ENCODE peak calls at places on chromosome 19, in four cellular contexts. Z is hepatocyte, F is endothelial cell of umbilical vein, B is fibroblast of lung. N is an unnamed sample.

GRCh38 chr19:44718441-44719261 is 19.7 kb downstream of the CEACAM16 start:
- DNase-seq in F (peak), B (peak), Z (peak), N (no peak)

GRCh38 chr19:32843716-32844245 is 25.8 kb downstream of the SLC7A9 start:
- DNase-seq in B (no peak), F (no peak), Z (no peak), N (no peak)

GRCh38 chr19:29121684-29122083 is 91.3 kb downstream of the UQCRFS1 start:
- DNase-seq in B (no peak), F (no peak), Z (peak), N (no peak)

GRCh38 chr19:32599258-32599657 is 18.3 kb downstream of the PDCD5 start:
- DNase-seq in Z (no peak), B (no peak), F (no peak), N (no peak)

GRCh38 chr19:40507892-40508291 is 41.1 kb downstream of the SPTBN4 start:
- DNase-seq in F (no peak), Z (no peak), B (no peak), N (no peak)

GRCh38 chr19:58572818-58573657 is at the start of gene MZF1:
- DNase-seq in Z (peak), B (peak), F (peak), N (peak)

GRCh38 chr19:34241513-34242337 is 12.6 kb upstream of the GARRE1 start:
- DNase-seq in Z (peak), B (no peak), F (no peak), N (no peak)

GRCh38 chr19:46903458-46903857 is 42.7 kb downstream of the ARHGAP35 start:
- DNase-seq in B (no peak), F (peak), Z (no peak), N (no peak)

GRCh38 chr19:9789066-9789465 is 20.5 kb upstream of the ZNF846 start:
- DNase-seq in Z (peak), B (no peak), F (no peak), N (no peak)

GRCh38 chr19:41373993-41374392 is 2.3 kb upstream of the TMEM91 start:
- DNase-seq in Z (peak), B (peak), F (peak), N (no peak)

GRCh38 chr19:43471091-43471490 is 5.7 kb upstream of the LYPD3 start:
- DNase-seq in B (no peak), Z (no peak), F (no peak), N (no peak)

GRCh38 chr19:34088292-34088691 is 84.0 kb upstream of the LSM14A start:
- DNase-seq in Z (no peak), F (no peak), B (no peak), N (no peak)

GRCh38 chr19:18109731-18110671 is 12.4 kb downstream of the MAST3 start:
- DNase-seq in Z (peak), B (no peak), F (no peak), N (no peak)

GRCh38 chr19:14113762-14114414 is 3.7 kb downstream of the PRKACA start:
- DNase-seq in F (no peak), B (no peak), Z (peak), N (no peak)

GRCh38 chr19:32708457-32708856 is 11.1 kb upstream of the TDRD12 start:
- DNase-seq in B (no peak), Z (no peak), F (no peak), N (no peak)

GRCh38 chr19:31518626-31519025 is 169.4 kb upstream of the TSHZ3 start:
- DNase-seq in F (no peak), B (no peak), Z (no peak), N (no peak)

GRCh38 chr19:7869453-7869909 is 4.7 kb downstream of the PRR36 start:
- DNase-seq in Z (peak), F (peak), B (no peak), N (no peak)

GRCh38 chr19:16851031-16851712 is 22.0 kb downstream of the SIN3B start:
- DNase-seq in Z (no peak), B (peak), F (no peak), N (no peak)

GRCh38 chr19:13788991-13789390 is 6.3 kb upstream of the ZSWIM4 start:
- DNase-seq in Z (no peak), B (peak), F (no peak), N (no peak)

GRCh38 chr19:1089891-1090290 is 5.3 kb downstream of the POLR2E start:
- DNase-seq in Z (no peak), F (no peak), B (no peak), N (no peak)

GRCh38 chr19:55391191-55391670 is 5.5 kb downstream of the RPL28 start:
- DNase-seq in F (no peak), B (no peak), Z (no peak), N (no peak)

GRCh38 chr19:422213-422916 is 13.4 kb upstream of the C2CD4C start:
- DNase-seq in B (no peak), Z (no peak), F (no peak), N (no peak)

GRCh38 chr19:42111811-42112210 is 20.4 kb downstream of the POU2F2 start:
- DNase-seq in B (peak), Z (no peak), F (no peak), N (no peak)

GRCh38 chr19:5925830-5926459 is 11.9 kb downstream of the CAPS start:
- DNase-seq in F (no peak), Z (no peak), B (no peak), N (no peak)
- H3K27ac ChIP-seq in F (no peak), Z (peak), B (peak), N (no peak)

GRCh38 chr19:22545751-22546150 is 88.4 kb upstream of the ZNF492 start:
- DNase-seq in B (peak), F (no peak), Z (no peak), N (no peak)
- TF ChIP-seq CTCF in B (no peak), F (no peak), Z (no peak), N (peak)

DNA sequence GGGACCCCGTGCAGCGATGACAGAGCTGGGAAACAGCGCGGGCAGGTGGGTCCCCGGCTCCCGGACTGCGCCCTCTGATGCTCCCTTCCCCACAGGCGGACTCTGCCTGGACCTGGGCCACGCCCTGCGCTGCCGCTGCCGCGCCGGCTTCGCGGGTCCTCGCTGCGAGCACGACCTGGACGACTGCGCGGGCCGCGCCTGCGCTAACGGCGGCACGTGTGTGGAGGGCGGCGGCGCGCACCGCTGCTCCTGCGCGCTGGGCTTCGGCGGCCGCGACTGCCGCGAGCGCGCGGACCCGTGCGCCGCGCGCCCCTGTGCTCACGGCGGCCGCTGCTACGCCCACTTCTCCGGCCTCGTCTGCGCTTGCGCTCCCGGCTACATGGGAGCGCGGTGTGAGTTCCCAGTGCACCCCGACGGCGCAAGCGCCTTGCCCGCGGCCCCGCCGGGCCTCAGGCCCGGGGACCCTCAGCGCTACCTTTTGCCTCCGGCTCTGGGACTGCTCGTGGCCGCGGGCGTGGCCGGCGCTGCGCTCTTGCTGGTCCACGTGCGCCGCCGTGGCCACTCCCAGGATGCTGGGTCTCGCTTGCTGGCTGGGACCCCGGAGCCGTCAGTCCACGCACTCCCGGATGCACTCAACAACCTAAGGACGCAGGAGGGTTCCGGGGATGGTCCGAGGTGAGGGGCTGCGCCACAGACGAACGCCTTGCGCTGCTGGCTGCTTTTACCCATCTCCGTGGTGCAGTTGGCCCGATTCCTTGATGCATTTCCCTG is 7.8 kb upstream of the SELENOV start:
- DNase-seq in F (peak), B (peak), Z (peak), N (no peak)
- TF ChIP-seq EZH2 in F (peak), B (peak), Z (no peak), N (peak)

DNA sequence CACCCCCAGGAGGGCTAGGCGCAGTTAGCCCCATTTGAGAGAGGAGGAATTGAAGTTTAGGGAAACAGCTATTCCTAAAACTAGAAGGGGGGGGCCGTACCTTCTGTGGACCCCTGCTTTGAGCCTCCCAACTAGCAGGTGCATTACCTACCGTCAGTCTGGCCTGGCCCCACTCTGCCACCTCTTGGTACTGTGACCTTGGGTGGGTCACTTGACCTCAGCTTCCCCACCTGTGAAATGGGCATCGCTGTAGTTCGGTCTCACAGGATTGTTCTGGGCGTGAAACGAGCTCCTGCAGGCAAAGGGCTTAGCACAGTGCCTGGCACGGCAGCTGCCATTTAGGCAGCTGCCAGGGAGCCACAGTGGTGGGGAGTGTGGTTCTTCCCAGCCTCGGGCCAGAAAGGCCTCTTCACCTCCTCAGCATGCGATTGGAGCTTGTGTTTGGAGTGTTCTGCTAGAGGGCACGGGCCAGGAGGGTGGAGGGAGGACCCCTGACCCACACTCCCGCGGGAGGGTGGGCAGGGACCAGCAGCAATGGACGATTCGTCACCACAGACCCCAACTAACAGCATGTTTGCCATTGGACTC is 32.0 kb downstream of the CAPN12 start:
- DNase-seq in F (no peak), B (no peak), Z (no peak), N (no peak)
- H3K27ac ChIP-seq in F (no peak), B (peak), Z (no peak), N (no peak)

GRCh38 chr19:2611483-2612464 is 90.7 kb downstream of the GNG7 start:
- DNase-seq in B (no peak), Z (no peak), F (no peak), N (no peak)
- TF ChIP-seq CTCF in B (peak), Z (no peak), F (no peak), N (no peak)

GRCh38 chr19:50696065-50696425 is 23.6 kb downstream of the SHANK1 start:
- DNase-seq in B (no peak), F (no peak), Z (no peak), N (no peak)

GRCh38 chr19:50693064-50693975 is 26.3 kb downstream of the SHANK1 start:
- DNase-seq in F (no peak), B (no peak), Z (no peak), N (no peak)

GRCh38 chr19:50697414-50698124 is 22.0 kb downstream of the SHANK1 start:
- DNase-seq in F (no peak), B (no peak), Z (no peak), N (no peak)

GRCh38 chr19:50694815-50695145 is 24.8 kb downstream of the SHANK1 start:
- DNase-seq in F (no peak), Z (no peak), B (no peak), N (no peak)

GRCh38 chr19:50695251-50696064 is 24.1 kb downstream of the SHANK1 start:
- DNase-seq in Z (peak), F (no peak), B (no peak), N (no peak)
- TF ChIP-seq EZH2 in Z (no peak), F (peak), B (no peak), N (no peak)

DNA sequence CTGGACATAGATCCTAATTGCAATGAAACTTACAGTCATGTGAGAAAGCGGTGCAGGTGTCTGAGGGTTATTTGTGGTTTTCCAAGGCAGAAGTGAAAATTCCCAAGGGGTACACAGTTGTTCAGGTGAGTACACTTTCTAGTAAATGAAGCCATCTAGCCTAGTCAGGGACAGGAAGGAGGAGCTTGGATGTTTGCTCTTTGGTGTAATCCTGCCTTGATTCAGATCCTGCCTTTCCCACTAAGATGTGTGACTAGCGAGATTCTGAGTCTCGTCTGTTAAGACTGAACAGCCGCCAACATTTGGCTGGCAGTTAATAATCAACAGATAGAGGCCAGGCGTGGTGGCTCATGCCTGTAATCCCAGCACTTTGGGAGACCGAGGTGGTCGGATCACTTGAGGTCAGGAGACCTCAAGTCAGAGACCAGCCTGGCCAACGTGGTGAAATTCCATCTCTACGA is 2.5 kb downstream of the RPS9 start:
- DNase-seq in F (no peak), Z (peak), B (peak), N (no peak)
- H3K27ac ChIP-seq in F (no peak), Z (peak), B (peak), N (no peak)

DNA sequence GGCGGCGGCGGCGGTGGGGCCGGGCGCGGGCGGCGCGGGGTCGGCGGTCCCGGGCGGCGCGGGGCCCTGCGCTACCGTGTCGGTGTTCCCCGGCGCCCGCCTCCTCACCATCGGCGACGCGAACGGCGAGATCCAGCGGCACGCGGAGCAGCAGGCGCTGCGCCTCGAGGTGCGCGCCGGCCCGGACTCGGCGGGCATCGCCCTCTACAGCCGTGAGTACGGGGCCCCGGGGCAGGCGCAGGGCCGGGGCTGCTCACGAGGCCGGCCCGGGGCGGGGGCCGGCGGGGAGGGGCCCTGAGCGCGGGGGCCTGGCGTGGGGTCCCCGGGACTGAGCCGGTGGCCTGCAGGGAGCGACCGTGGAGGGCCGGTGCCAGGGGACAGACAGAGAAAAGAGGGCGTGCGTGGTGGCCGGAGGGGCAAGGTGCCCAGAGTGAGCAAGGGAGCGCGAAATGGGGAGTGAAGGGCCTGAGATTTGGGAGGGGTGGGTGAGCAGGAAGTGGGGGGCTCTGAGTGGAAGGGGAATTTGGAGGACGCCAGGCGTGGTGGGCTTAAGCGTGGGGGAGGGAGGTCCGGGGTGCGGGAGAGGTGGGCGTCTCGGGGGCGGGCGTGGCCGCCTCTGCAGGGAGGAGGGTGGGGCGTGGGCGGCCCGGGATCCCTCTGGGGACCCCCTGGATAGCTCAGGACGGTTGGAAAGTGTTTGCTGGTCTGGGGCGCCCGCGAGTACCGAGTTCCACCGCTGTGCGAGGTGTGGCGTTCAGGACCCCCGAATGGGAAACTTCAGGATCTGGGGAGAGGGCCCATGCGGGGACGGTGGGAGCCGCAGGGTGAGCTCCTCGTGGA is 578 bp downstream of the CARM1 start:
- DNase-seq in F (peak), Z (peak), B (no peak), N (no peak)
- TF ChIP-seq CTCF in F (no peak), Z (no peak), B (no peak), N (peak)

DNA sequence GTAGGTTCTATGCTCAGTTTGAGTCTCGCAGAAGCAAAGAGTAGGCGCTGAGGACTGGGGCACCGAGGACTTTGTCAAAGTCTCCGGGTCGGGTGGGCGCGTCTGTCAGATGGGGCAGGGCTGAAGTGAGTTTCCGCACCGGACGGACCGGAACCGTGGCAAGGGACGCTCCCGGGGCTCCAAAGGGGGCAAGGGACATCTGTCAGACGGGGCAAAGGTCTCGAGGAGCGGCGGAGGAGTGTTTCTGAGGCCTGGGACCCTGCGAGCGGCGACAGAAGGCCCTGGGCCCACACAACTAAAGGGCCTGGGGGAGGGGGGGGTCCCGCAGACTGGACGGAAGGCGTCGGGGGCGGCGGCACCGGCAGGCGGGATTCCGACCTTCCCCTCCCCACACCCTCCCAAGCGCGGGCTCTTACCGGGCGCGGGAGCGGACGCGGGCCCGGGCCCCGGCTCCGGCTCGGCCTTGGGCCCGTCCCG is 13.3 kb upstream of the AKAP8L start:
- DNase-seq in B (no peak), F (peak), Z (no peak), N (no peak)
- TF ChIP-seq EZH2 in B (no peak), F (no peak), Z (no peak), N (no peak)